ENCODE peak calls at places on chromosome 12, in five cellular contexts. One of them, this sample, is unnamed.
A peak's percentile ranks its signal among the peaks of the same experiment; 100 is the strongest.

GRCh38 chr12:19916193-19916498 is 452.2 kb upstream of the PDE3A start:
- DNase-seq in stomach: no peak
- DNase-seq in BJ: no peak
- DNase-seq in HCT116: no peak
- DNase-seq in body of pancreas: no peak
- DNase-seq in this sample: no peak

GRCh38 chr12:100789146-100789545 is 5.4 kb upstream of the ANO4 start:
- DNase-seq in stomach: no peak
- DNase-seq in BJ: no peak
- DNase-seq in HCT116: no peak
- DNase-seq in body of pancreas: no peak
- DNase-seq in this sample: no peak

GRCh38 chr12:105020241-105020962 is 34.3 kb downstream of the NOPCHAP1 start:
- DNase-seq in stomach: no peak
- DNase-seq in BJ: no peak
- DNase-seq in HCT116: no peak
- DNase-seq in body of pancreas: no peak
- DNase-seq in this sample: no peak

GRCh38 chr12:94151577-94151976 is 3.2 kb downstream of the PLXNC1 start:
- DNase-seq in stomach: no peak
- DNase-seq in BJ: no peak
- DNase-seq in HCT116: no peak
- DNase-seq in body of pancreas: no peak
- DNase-seq in this sample: no peak

GRCh38 chr12:86634706-86635410 is 378.7 kb upstream of the MGAT4C start:
- DNase-seq in stomach: no peak
- DNase-seq in BJ: no peak
- DNase-seq in HCT116: no peak
- DNase-seq in body of pancreas: no peak
- DNase-seq in this sample: no peak

GRCh38 chr12:62730649-62731377 is 204.1 kb downstream of the PPM1H start:
- DNase-seq in stomach: no peak
- DNase-seq in BJ: no peak
- DNase-seq in HCT116: no peak
- DNase-seq in body of pancreas: no peak
- DNase-seq in this sample: peak; percentile 73

GRCh38 chr12:106663385-106663784 is 80.6 kb downstream of the RFX4 start:
- DNase-seq in stomach: no peak
- DNase-seq in BJ: no peak
- DNase-seq in HCT116: no peak
- DNase-seq in body of pancreas: no peak
- DNase-seq in this sample: no peak

GRCh38 chr12:34547276-34547675 is 525.0 kb downstream of the ALG10 start:
- DNase-seq in stomach: no peak
- DNase-seq in BJ: no peak
- DNase-seq in HCT116: no peak
- DNase-seq in body of pancreas: no peak
- DNase-seq in this sample: no peak

GRCh38 chr12:81162725-81163124 is 84.8 kb downstream of the ACSS3 start:
- DNase-seq in stomach: no peak
- DNase-seq in BJ: no peak
- DNase-seq in HCT116: no peak
- DNase-seq in body of pancreas: no peak
- DNase-seq in this sample: no peak

GRCh38 chr12:4700621-4701026 is 19.6 kb upstream of the GALNT8 start:
- DNase-seq in stomach: no peak
- DNase-seq in BJ: no peak
- DNase-seq in HCT116: no peak
- DNase-seq in body of pancreas: peak; percentile 32
- DNase-seq in this sample: peak; percentile 16

GRCh38 chr12:4956968-4957367 is 47.3 kb downstream of the KCNA1 start:
- DNase-seq in stomach: no peak
- DNase-seq in BJ: no peak
- DNase-seq in HCT116: no peak
- DNase-seq in body of pancreas: no peak
- DNase-seq in this sample: no peak

GRCh38 chr12:97716356-97716755 is 253.8 kb downstream of the RMST start:
- DNase-seq in stomach: no peak
- DNase-seq in BJ: no peak
- DNase-seq in HCT116: no peak
- DNase-seq in body of pancreas: no peak
- DNase-seq in this sample: no peak

GRCh38 chr12:49580572-49581535 is 12.9 kb upstream of the MCRS1 start:
- DNase-seq in stomach: peak; percentile 78
- DNase-seq in BJ: no peak
- DNase-seq in HCT116: peak; percentile 71
- DNase-seq in body of pancreas: peak; percentile 85
- DNase-seq in this sample: peak; percentile 60

GRCh38 chr12:53064613-53065415 is 14.4 kb downstream of the SPRYD3 start:
- DNase-seq in stomach: no peak
- DNase-seq in BJ: no peak
- DNase-seq in HCT116: no peak
- DNase-seq in body of pancreas: no peak
- DNase-seq in this sample: no peak

GRCh38 chr12:89225401-89225800 is 126.9 kb downstream of the DUSP6 start:
- DNase-seq in stomach: no peak
- DNase-seq in BJ: no peak
- DNase-seq in HCT116: peak; percentile 81
- DNase-seq in body of pancreas: no peak
- DNase-seq in this sample: no peak

GRCh38 chr12:102948941-102949352 is 8.5 kb upstream of the ASCL1 start:
- DNase-seq in stomach: peak; percentile 63
- DNase-seq in BJ: no peak
- DNase-seq in HCT116: peak; percentile 23
- DNase-seq in body of pancreas: peak; percentile 45
- DNase-seq in this sample: peak; percentile 23

GRCh38 chr12:91978143-91978542 is 167.5 kb downstream of the BTG1 start:
- DNase-seq in stomach: no peak
- DNase-seq in BJ: no peak
- DNase-seq in HCT116: no peak
- DNase-seq in body of pancreas: no peak
- DNase-seq in this sample: no peak

GRCh38 chr12:63149884-63150254 is 1.1 kb downstream of the AVPR1A start:
- DNase-seq in stomach: no peak
- DNase-seq in BJ: no peak
- DNase-seq in HCT116: no peak
- DNase-seq in body of pancreas: peak; percentile 9
- DNase-seq in this sample: no peak

GRCh38 chr12:70309348-70309747 is 56.7 kb upstream of the KCNMB4 start:
- DNase-seq in stomach: no peak
- DNase-seq in BJ: no peak
- DNase-seq in HCT116: no peak
- DNase-seq in body of pancreas: no peak
- DNase-seq in this sample: no peak

GRCh38 chr12:95173392-95174251 is 43.6 kb downstream of the FGD6 start:
- DNase-seq in stomach: peak; percentile 65
- DNase-seq in BJ: peak; percentile 47
- DNase-seq in HCT116: no peak
- DNase-seq in body of pancreas: peak; percentile 88
- DNase-seq in this sample: peak; percentile 41

GRCh38 chr12:122984612-122985358 is 4.3 kb downstream of the ARL6IP4 start:
- DNase-seq in stomach: no peak
- DNase-seq in BJ: no peak
- DNase-seq in HCT116: no peak
- DNase-seq in body of pancreas: peak; percentile 49
- DNase-seq in this sample: no peak

GRCh38 chr12:10501031-10501430 is 4.7 kb upstream of the EIF2S3B start:
- DNase-seq in stomach: no peak
- DNase-seq in BJ: no peak
- DNase-seq in HCT116: peak; percentile 2
- DNase-seq in body of pancreas: no peak
- DNase-seq in this sample: peak; percentile 11

GRCh38 chr12:5923043-5923605 is 21.9 kb downstream of the ANO2 start:
- DNase-seq in stomach: no peak
- DNase-seq in BJ: no peak
- DNase-seq in HCT116: no peak
- DNase-seq in body of pancreas: no peak
- DNase-seq in this sample: no peak

GRCh38 chr12:7092229-7092985 is at the start of gene C1R:
- DNase-seq in stomach: peak; percentile 77
- DNase-seq in BJ: peak; percentile 63
- DNase-seq in HCT116: no peak
- DNase-seq in body of pancreas: peak; percentile 73
- DNase-seq in this sample: peak; percentile 69

GRCh38 chr12:90098132-90098779 is 389.6 kb upstream of the ATP2B1 start:
- DNase-seq in stomach: no peak
- DNase-seq in BJ: no peak
- DNase-seq in HCT116: no peak
- DNase-seq in body of pancreas: no peak
- DNase-seq in this sample: peak; percentile 39

GRCh38 chr12:94150483-94151225 is 2.3 kb downstream of the PLXNC1 start:
- DNase-seq in stomach: peak; percentile 31
- DNase-seq in BJ: no peak
- DNase-seq in HCT116: no peak
- DNase-seq in body of pancreas: no peak
- DNase-seq in this sample: no peak

GRCh38 chr12:6229823-6230222 is 29.6 kb downstream of the CD9 start:
- DNase-seq in stomach: no peak
- DNase-seq in BJ: peak; percentile 87
- DNase-seq in HCT116: no peak
- DNase-seq in body of pancreas: peak; percentile 44
- DNase-seq in this sample: peak; percentile 59

GRCh38 chr12:107681836-107682820 is 3.5 kb upstream of the PWP1 start:
- DNase-seq in stomach: no peak
- DNase-seq in BJ: no peak
- DNase-seq in HCT116: no peak
- DNase-seq in body of pancreas: no peak
- DNase-seq in this sample: no peak

GRCh38 chr12:107685360-107686248 is at the start of gene PWP1:
- DNase-seq in stomach: peak; percentile 97
- DNase-seq in BJ: peak; percentile 54
- DNase-seq in HCT116: peak; percentile 94
- DNase-seq in body of pancreas: peak; percentile 95
- DNase-seq in this sample: peak; percentile 90

GRCh38 chr12:107681455-107681835 is 4.2 kb upstream of the PWP1 start:
- DNase-seq in stomach: no peak
- DNase-seq in BJ: no peak
- DNase-seq in HCT116: no peak
- DNase-seq in body of pancreas: no peak
- DNase-seq in this sample: no peak

GRCh38 chr12:107684990-107685359 is 624 bp upstream of the PWP1 start:
- DNase-seq in stomach: no peak
- DNase-seq in BJ: peak; percentile 2
- DNase-seq in HCT116: peak; percentile 23
- DNase-seq in body of pancreas: no peak
- DNase-seq in this sample: no peak

GRCh38 chr12:107684029-107684790 is 1.4 kb upstream of the PWP1 start:
- DNase-seq in stomach: no peak
- DNase-seq in BJ: peak; percentile 2
- DNase-seq in HCT116: no peak
- DNase-seq in body of pancreas: no peak
- DNase-seq in this sample: no peak
- H3K4me3 ChIP-seq in stomach: no peak overlapping the region
- H3K4me3 ChIP-seq in BJ: no peak overlapping the region
- H3K4me3 ChIP-seq in HCT116: peak overlapping the region; percentile 99
- H3K4me3 ChIP-seq in body of pancreas: no peak overlapping the region
- H3K4me3 ChIP-seq in this sample: peak overlapping the region; percentile 99

GRCh38 chr12:130280226-130280625 is 57.5 kb upstream of the PIWIL1 start:
- DNase-seq in stomach: no peak
- DNase-seq in BJ: no peak
- DNase-seq in HCT116: no peak
- DNase-seq in body of pancreas: no peak
- DNase-seq in this sample: no peak

GRCh38 chr12:130286741-130287140 is 50.9 kb upstream of the PIWIL1 start:
- DNase-seq in stomach: no peak
- DNase-seq in BJ: no peak
- DNase-seq in HCT116: no peak
- DNase-seq in body of pancreas: no peak
- DNase-seq in this sample: no peak

GRCh38 chr12:130286041-130286440 is 51.6 kb upstream of the PIWIL1 start:
- DNase-seq in stomach: no peak
- DNase-seq in BJ: no peak
- DNase-seq in HCT116: no peak
- DNase-seq in body of pancreas: no peak
- DNase-seq in this sample: no peak

DNA sequence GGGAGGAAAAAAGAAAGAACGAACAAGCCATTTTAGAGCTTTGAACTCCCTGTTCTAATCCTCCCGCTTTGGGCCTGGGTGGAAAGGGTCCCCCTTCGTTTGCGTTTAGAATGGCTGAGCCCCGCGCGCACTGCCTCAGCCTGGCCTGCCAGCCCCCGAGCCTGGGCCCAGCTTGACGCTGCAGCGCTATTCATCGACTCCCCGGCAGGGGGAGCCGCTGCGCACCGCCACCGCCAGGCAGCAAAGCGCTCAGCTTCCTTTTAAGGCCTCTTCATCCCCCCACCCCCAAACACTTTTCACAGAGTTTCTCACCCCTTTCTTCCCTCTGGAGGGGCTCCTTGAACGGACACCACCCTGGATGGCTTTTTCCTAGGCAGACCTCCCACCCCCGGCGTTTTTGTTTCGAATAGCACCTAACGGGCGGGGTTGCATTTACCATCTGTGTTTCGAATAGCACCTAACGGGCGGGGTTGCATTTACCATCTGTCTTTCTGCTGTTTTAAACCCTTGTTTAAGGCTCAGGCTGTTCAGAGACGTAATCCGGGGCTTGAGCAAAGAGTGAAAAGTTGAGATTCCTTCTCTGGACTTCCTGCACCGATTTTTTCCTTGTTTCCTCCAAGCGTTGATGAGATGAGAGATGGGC is 56.4 kb upstream of the PIWIL1 start:
- DNase-seq in stomach: no peak
- DNase-seq in BJ: no peak
- DNase-seq in HCT116: no peak
- DNase-seq in body of pancreas: no peak
- DNase-seq in this sample: no peak
- TF ChIP-seq CTCF in stomach: peak; percentile 59
- TF ChIP-seq CTCF in BJ: peak; percentile 70
- TF ChIP-seq CTCF in HCT116: peak; percentile 79
- TF ChIP-seq CTCF in body of pancreas: peak; percentile 52
- TF ChIP-seq CTCF in this sample: peak; percentile 15

GRCh38 chr12:124337628-124338027 is 42.7 kb downstream of the RFLNA start:
- DNase-seq in stomach: no peak
- DNase-seq in BJ: no peak
- DNase-seq in HCT116: no peak
- DNase-seq in body of pancreas: no peak
- DNase-seq in this sample: no peak

GRCh38 chr12:124340080-124340900 is 45.4 kb downstream of the RFLNA start:
- DNase-seq in stomach: no peak
- DNase-seq in BJ: no peak
- DNase-seq in HCT116: no peak
- DNase-seq in body of pancreas: no peak
- DNase-seq in this sample: no peak

GRCh38 chr12:124336742-124337520 is 42.0 kb downstream of the RFLNA start:
- DNase-seq in stomach: no peak
- DNase-seq in BJ: no peak
- DNase-seq in HCT116: no peak
- DNase-seq in body of pancreas: no peak
- DNase-seq in this sample: no peak

GRCh38 chr12:124338448-124338847 is 43.6 kb downstream of the RFLNA start:
- DNase-seq in stomach: no peak
- DNase-seq in BJ: no peak
- DNase-seq in HCT116: no peak
- DNase-seq in body of pancreas: no peak
- DNase-seq in this sample: no peak

GRCh38 chr12:124338876-124339603 is 44.1 kb downstream of the RFLNA start:
- DNase-seq in stomach: no peak
- DNase-seq in BJ: no peak
- DNase-seq in HCT116: no peak
- DNase-seq in body of pancreas: no peak
- DNase-seq in this sample: no peak
- H3K4me3 ChIP-seq in stomach: no peak overlapping the region
- H3K4me3 ChIP-seq in BJ: no peak overlapping the region
- H3K4me3 ChIP-seq in HCT116: no peak overlapping the region
- H3K4me3 ChIP-seq in body of pancreas: no peak overlapping the region
- H3K4me3 ChIP-seq in this sample: no peak overlapping the region

GRCh38 chr12:3091030-3091304 is 13.8 kb downstream of the TSPAN9 start:
- DNase-seq in stomach: no peak
- DNase-seq in BJ: no peak
- DNase-seq in HCT116: no peak
- DNase-seq in body of pancreas: no peak
- DNase-seq in this sample: no peak
- TF ChIP-seq CTCF in stomach: no peak
- TF ChIP-seq CTCF in BJ: no peak
- TF ChIP-seq CTCF in HCT116: no peak
- TF ChIP-seq CTCF in body of pancreas: no peak
- TF ChIP-seq CTCF in this sample: no peak

This sample was measured in astrocyte of the cerebellum.